ENCODE peak calls at places on chromosomes 16 and 17, in ten cellular contexts. S is fibroblast of mammary gland, P is IMR-90, K is heart right ventricle, D is stomach, I is adrenal gland, V is fibroblast of lung, Q is lung, R is right cardiac atrium, T is neural progenitor cell. N is an unnamed sample.

GRCh38 chr17:41545829-41546410 is 17.8 kb upstream of the KRT19 start:
- DNase-seq in Q (no peak), V (no peak), R (no peak), P (no peak), I (no peak), D (no peak), T (no peak), S (no peak), K (no peak), N (no peak)

GRCh38 chr17:57732062-57732461 is 13.0 kb downstream of the CCDC182 start:
- DNase-seq in D (no peak), T (no peak), R (peak), S (no peak), I (peak), Q (no peak), P (no peak), V (no peak), K (no peak), N (no peak)

GRCh38 chr16:27317738-27318398 is 4.1 kb downstream of the IL4R start:
- DNase-seq in I (peak), T (no peak), S (no peak), R (no peak), V (no peak), K (no peak), D (no peak), Q (no peak), P (no peak), N (no peak)

GRCh38 chr17:79459003-79459655 is 151.7 kb downstream of the RBFOX3 start:
- DNase-seq in R (no peak), D (no peak), V (no peak), S (no peak), K (no peak), I (no peak), P (no peak), T (no peak), Q (no peak), N (no peak)

GRCh38 chr17:65742433-65743312 is 181.2 kb upstream of the AXIN2 start:
- DNase-seq in T (peak), Q (no peak), V (peak), P (peak), R (no peak), I (peak), D (no peak), S (peak), K (no peak), N (peak)

GRCh38 chr17:68301438-68301959 is 10.2 kb downstream of the ARSG start:
- DNase-seq in D (no peak), T (peak), K (no peak), S (no peak), Q (no peak), R (no peak), I (no peak), V (no peak), P (no peak), N (no peak)

GRCh38 chr17:5522476-5522875 is 36.1 kb downstream of the MIS12 start:
- DNase-seq in P (no peak), T (no peak), D (no peak), S (no peak), K (no peak), Q (no peak), V (no peak), R (no peak), I (no peak), N (no peak)

GRCh38 chr17:59121901-59122480 is 15.3 kb upstream of the TRIM37 start:
- DNase-seq in D (no peak), Q (no peak), K (no peak), R (no peak), V (no peak), I (no peak), S (no peak), T (no peak), P (no peak), N (peak)

GRCh38 chr16:35565626-35566025 is 2106.2 kb downstream of the TP53TG3F start:
- DNase-seq in I (peak), T (no peak), R (no peak), D (no peak), K (no peak), V (no peak), P (no peak), S (no peak), Q (no peak), N (peak)

GRCh38 chr17:4163951-4164350 is 21.0 kb downstream of the CYB5D2 start:
- DNase-seq in K (no peak), V (no peak), S (peak), T (no peak), I (peak), P (peak), D (no peak), Q (no peak), R (peak), N (peak)

GRCh38 chr17:63390090-63390489 is 56.0 kb downstream of the CYB561 start:
- DNase-seq in D (no peak), T (no peak), R (no peak), P (no peak), S (no peak), I (no peak), K (no peak), Q (no peak), V (no peak), N (no peak)

GRCh38 chr17:50260501-50260911 is 13.8 kb upstream of the TMEM92 start:
- DNase-seq in V (no peak), T (no peak), P (no peak), Q (no peak), I (peak), S (no peak), K (no peak), D (no peak), R (no peak), N (no peak)

GRCh38 chr17:17675925-17676534 is 5.2 kb upstream of the RAI1 start:
- DNase-seq in T (no peak), I (peak), P (peak), S (peak), R (peak), V (peak), D (no peak), Q (no peak), K (no peak), N (peak)

GRCh38 chr17:38444151-38444550 is 15.9 kb downstream of the ARHGAP23 start:
- DNase-seq in D (peak), P (peak), S (peak), V (peak), K (peak), R (peak), Q (peak), T (peak), I (peak), N (peak)

GRCh38 chr17:46815474-46816353 is 2.8 kb downstream of the WNT3 start:
- DNase-seq in K (no peak), S (no peak), P (no peak), D (no peak), T (no peak), I (no peak), R (no peak), Q (no peak), V (no peak), N (peak)

GRCh38 chr17:51430581-51430980 is 170.2 kb downstream of the UTP18 start:
- DNase-seq in I (no peak), S (no peak), K (no peak), Q (no peak), T (no peak), R (no peak), D (no peak), P (no peak), V (no peak), N (no peak)

GRCh38 chr16:87326151-87326571 is 9.0 kb upstream of the C16orf95 start:
- DNase-seq in R (peak), D (no peak), S (peak), P (no peak), T (no peak), V (no peak), K (no peak), I (peak), Q (no peak), N (no peak)

GRCh38 chr16:35208001-35208935 is 1748.9 kb downstream of the TP53TG3F start:
- DNase-seq in V (no peak), D (no peak), T (no peak), S (no peak), Q (no peak), P (no peak), I (no peak), R (peak), K (no peak), N (no peak)

GRCh38 chr16:20676268-20676828 is 21.1 kb downstream of the ACSM1 start:
- DNase-seq in P (no peak), D (peak), V (no peak), Q (no peak), I (peak), R (peak), K (no peak), T (no peak), S (no peak), N (peak)

GRCh38 chr16:56451753-56452689 is 667 bp downstream of the OGFOD1 start:
- DNase-seq in V (peak), R (no peak), D (no peak), P (peak), T (peak), S (peak), Q (no peak), K (no peak), I (peak), N (peak)

GRCh38 chr17:67974598-67975066 is 21.6 kb downstream of the C17orf58 start:
- DNase-seq in Q (no peak), D (no peak), P (no peak), I (peak), T (peak), S (no peak), K (no peak), V (no peak), R (no peak), N (no peak)

GRCh38 chr17:50762177-50762576 is 5.1 kb downstream of the ANKRD40CL start:
- DNase-seq in Q (no peak), D (no peak), S (no peak), R (no peak), T (no peak), V (no peak), I (peak), P (no peak), K (no peak), N (no peak)

GRCh38 chr16:52090080-52090479 is 456.9 kb downstream of the TOX3 start:
- DNase-seq in S (peak), T (no peak), R (no peak), V (peak), P (peak), K (no peak), I (no peak), D (no peak), Q (no peak), N (peak)

DNA sequence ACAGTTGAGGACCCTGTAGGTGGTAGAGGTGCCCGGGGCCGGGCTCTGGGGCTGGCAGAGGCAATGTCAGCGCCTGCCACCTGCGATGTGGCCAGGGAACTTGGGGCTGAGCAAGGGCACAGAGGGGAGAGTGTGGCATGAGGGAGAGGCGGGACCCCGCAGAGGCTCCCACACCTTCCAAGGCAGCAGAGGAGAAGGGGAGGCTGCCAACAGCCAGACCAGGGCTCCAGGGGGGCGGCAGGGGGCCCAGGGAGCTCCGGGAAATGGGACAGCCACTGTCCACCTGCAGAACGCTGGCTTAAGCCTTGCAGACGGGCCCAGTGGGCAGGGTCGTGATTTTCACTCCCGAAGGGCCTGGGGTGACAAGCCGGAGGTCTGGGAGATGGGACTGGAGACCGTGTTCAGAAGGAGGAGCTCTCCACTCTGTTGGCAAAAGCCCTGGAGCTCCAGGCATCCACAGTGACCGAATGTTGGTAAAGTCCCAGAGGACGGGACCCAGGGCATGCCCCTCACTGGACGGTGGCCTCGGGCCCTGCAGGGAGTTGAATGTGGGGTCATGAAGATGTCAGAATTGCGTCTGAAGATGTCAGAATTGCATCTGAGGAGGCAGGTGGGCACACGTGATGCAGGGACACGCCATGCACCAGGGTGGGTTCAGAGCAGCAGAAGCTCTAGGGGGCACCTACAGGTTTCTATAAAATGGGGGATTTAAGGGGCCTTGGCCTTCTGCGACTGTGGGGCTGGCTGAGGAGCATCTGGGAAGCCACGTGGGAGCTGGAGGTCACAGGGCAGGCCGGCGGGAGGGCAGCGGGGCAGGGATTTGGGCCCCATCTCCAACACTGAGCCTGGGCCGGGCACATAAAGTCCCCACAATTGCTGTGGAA is 18.6 kb downstream of the CD7 start:
- DNase-seq in P (no peak), V (no peak), K (no peak), R (peak), T (no peak), Q (no peak), S (no peak), D (no peak), I (no peak), N (no peak)
- H3K4me3 ChIP-seq in P (no peak), V (peak), K (peak), R (peak), T (no peak), Q (no peak), S (no peak), D (peak), I (peak), N (peak)

GRCh38 chr16:19292186-19292585 is 6.7 kb downstream of the CLEC19A start:
- DNase-seq in Q (no peak), R (no peak), I (no peak), D (no peak), S (no peak), K (no peak), T (peak), V (no peak), P (no peak), N (no peak)
- H3K4me3 ChIP-seq in Q (no peak), R (no peak), I (no peak), D (no peak), S (no peak), K (no peak), T (peak), V (no peak), P (no peak), N (no peak)

GRCh38 chr17:39635614-39636176 is 1.2 kb upstream of the STARD3 start:
- DNase-seq in R (peak), V (no peak), I (no peak), Q (no peak), P (no peak), D (no peak), S (no peak), T (no peak), K (no peak), N (no peak)
- H3K4me3 ChIP-seq in R (no peak), V (no peak), I (no peak), Q (no peak), P (no peak), D (no peak), S (no peak), T (no peak), K (no peak), N (no peak)

DNA sequence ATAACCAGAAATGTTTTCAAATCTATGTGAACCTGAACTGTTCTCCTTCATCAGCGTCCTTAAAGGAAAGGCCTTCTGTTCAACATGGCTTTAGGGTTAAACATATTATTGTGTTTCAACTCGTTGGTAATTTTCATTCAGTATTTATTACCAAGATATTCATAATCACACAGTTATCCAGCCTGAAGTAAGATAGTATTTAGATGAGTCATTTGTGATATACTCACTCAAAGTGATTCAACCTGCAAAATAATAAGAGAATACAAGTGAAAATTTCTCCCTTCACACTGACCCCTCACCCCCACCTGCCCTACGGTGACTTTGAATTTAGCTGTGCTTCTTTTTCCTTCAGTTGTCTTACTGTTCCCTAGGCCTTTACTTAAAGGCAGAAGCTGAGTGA is 3.0 kb downstream of the CYLD start:
- DNase-seq in D (no peak), P (peak), I (no peak), K (no peak), Q (no peak), R (no peak), T (no peak), V (peak), S (peak), N (peak)
- H3K4me3 ChIP-seq in D (no peak), P (no peak), I (peak), K (no peak), Q (no peak), R (no peak), T (no peak), V (no peak), S (no peak), N (no peak)

DNA sequence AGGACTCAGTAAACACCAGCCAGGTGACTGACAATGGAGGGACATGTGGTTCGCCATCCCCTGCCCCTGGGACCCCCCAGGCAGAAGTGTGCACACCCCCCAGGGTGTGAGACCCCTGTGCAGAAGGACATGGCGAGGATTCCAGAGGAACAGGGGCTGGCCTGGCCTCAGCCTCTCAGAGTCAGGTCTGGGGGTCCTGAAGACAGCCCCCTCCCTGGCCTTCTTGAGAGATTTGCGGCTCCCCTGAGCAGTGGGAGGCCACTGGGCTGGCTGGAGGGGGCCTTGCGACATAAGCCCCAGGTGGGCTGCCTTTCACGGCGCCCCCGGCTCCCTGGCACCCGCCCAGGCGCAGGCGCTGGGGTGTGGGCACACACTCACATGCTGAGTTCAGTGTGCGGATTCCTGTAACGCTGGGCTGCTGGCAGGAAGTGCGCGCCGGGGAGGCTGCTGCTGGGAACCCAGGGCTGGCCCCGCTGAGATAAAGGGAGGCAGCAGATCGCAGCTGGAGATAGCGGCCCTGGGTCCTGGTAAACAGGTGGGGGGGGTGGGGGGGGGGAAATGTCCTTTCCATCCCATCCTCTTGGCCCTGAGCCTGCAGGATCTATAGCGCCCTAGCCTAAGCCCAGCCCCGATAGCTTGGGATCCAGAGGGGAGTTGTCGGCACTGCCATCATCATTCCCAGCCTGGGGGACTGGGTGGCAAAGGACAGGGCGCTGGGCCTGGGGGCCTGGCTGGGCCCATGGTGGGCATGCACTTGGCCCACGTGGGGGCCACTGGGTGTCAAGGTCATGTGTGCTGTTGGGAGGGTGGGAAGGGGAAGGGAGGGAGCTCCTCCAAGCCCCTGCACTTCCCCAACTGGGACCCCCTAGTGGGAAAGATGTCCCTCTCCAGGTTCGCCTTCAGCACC is 27.1 kb downstream of the TMEM235 start:
- DNase-seq in P (peak), D (peak), T (peak), I (peak), S (no peak), R (peak), K (peak), Q (peak), V (peak), N (no peak)
- H3K4me3 ChIP-seq in P (no peak), D (no peak), T (no peak), I (no peak), S (no peak), R (no peak), K (no peak), Q (no peak), V (no peak), N (no peak)

DNA sequence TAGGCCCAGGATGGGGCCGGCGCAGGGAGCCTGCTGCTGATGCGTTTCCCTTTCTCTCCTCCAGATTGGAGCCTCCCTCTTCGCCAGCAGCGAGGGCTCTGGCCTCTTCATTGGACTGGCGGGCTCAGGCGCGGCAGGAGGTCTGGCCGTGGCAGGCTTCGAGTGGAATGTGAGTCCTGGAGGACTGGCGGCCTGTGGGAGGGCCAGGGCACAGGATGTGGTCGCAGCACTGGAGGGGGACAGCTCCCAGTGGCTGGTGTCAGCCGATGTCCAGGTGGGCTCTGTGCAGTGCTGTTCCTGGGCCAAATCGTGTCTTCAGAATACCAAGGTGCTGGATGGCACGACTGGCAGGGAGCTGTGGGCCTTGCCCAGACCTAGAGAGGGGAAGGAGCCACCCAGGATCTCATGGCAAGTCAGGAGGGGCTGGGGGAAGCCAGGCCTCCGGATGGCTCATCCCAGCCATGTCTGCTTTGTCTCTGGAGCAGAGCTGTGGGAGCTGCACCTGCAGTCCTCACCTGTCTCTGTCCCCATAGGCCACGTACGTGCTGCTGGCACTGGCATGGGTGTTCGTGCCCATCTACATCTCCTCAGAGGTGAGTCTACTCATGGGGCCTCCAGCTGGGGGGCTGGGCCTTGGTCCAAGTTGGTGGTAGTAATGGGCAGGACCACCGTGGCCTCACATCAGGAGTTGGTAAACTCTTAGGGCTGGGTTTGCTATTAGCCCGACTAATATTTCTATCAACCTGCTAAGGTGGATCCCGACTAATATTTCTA is 7.3 kb downstream of the SLC5A10 start:
- DNase-seq in K (no peak), P (no peak), R (peak), V (peak), Q (no peak), S (no peak), I (no peak), D (no peak), T (peak), N (no peak)
- H3K4me3 ChIP-seq in K (no peak), P (no peak), R (no peak), V (no peak), Q (no peak), S (no peak), I (no peak), D (no peak), T (no peak), N (no peak)

GRCh38 chr16:2663553-2664521 is 18.5 kb upstream of the KCTD5 start:
- DNase-seq in S (peak), Q (no peak), K (no peak), T (no peak), I (peak), R (no peak), P (no peak), V (peak), D (no peak), N (peak)
- H3K4me3 ChIP-seq in S (peak), Q (no peak), K (no peak), T (no peak), I (peak), R (no peak), P (no peak), V (no peak), D (no peak), N (peak)

GRCh38 chr17:6756425-6757012 is 673 bp downstream of the XAF1 start:
- DNase-seq in R (no peak), P (no peak), K (no peak), Q (no peak), V (no peak), D (no peak), T (no peak), S (no peak), I (no peak), N (no peak)
- H3K4me3 ChIP-seq in R (peak), P (no peak), K (peak), Q (peak), V (peak), D (peak), T (no peak), S (peak), I (peak), N (no peak)

N was measured in epithelial cell of esophagus.